ENCODE peak calls at places on chromosomes 4 and X, in six cellular contexts. One of them, this sample, is unnamed. For H3K36me3, the result is how much of the 10 kb centered on the place peaks cover.

GRCh38 chr4:45554423-45554822 is 569.4 kb downstream of the GABRG1 start:
- DNase-seq in K562: no peak
- DNase-seq in GM12878: no peak
- DNase-seq in SK-N-SH: no peak
- DNase-seq in H1: no peak
- DNase-seq in HCT116: no peak
- DNase-seq in this sample: no peak

GRCh38 chr4:2797188-2797544 is 4.3 kb downstream of the SH3BP2 start:
- DNase-seq in K562: no peak
- DNase-seq in GM12878: no peak
- DNase-seq in SK-N-SH: peak
- DNase-seq in H1: no peak
- DNase-seq in HCT116: no peak
- DNase-seq in this sample: no peak

GRCh38 chrX:151703487-151703886 is 8.2 kb downstream of the PRRG3 start:
- DNase-seq in K562: no peak
- DNase-seq in GM12878: no peak
- DNase-seq in SK-N-SH: no peak
- DNase-seq in H1: no peak
- DNase-seq in HCT116: no peak
- DNase-seq in this sample: no peak

GRCh38 chr4:107210450-107211239 is 174.5 kb upstream of the DKK2 start:
- DNase-seq in K562: no peak
- DNase-seq in GM12878: no peak
- DNase-seq in SK-N-SH: no peak
- DNase-seq in H1: no peak
- DNase-seq in HCT116: no peak
- DNase-seq in this sample: no peak

GRCh38 chr4:7262134-7262533 is 69.8 kb downstream of the SORCS2 start:
- DNase-seq in K562: no peak
- DNase-seq in GM12878: no peak
- DNase-seq in SK-N-SH: no peak
- DNase-seq in H1: no peak
- DNase-seq in HCT116: no peak
- DNase-seq in this sample: no peak

GRCh38 chrX:102714994-102715393 is 2.7 kb downstream of the GPRASP2 start:
- DNase-seq in K562: no peak
- DNase-seq in GM12878: no peak
- DNase-seq in SK-N-SH: peak
- DNase-seq in H1: no peak
- DNase-seq in HCT116: no peak
- DNase-seq in this sample: no peak

GRCh38 chr4:20317424-20317985 is 65.8 kb downstream of the SLIT2 start:
- DNase-seq in K562: no peak
- DNase-seq in GM12878: no peak
- DNase-seq in SK-N-SH: no peak
- DNase-seq in H1: no peak
- DNase-seq in HCT116: no peak
- DNase-seq in this sample: no peak

GRCh38 chr4:7261174-7261573 is 68.8 kb downstream of the SORCS2 start:
- DNase-seq in K562: no peak
- DNase-seq in GM12878: no peak
- DNase-seq in SK-N-SH: no peak
- DNase-seq in H1: no peak
- DNase-seq in HCT116: no peak
- DNase-seq in this sample: no peak

GRCh38 chr4:171812377-171813194 is 618 bp upstream of the GALNTL6 start:
- DNase-seq in K562: peak
- DNase-seq in GM12878: no peak
- DNase-seq in SK-N-SH: peak
- DNase-seq in H1: no peak
- DNase-seq in HCT116: no peak
- DNase-seq in this sample: no peak

GRCh38 chr4:109465065-109465464 is 31.4 kb downstream of the SEC24B start:
- DNase-seq in K562: no peak
- DNase-seq in GM12878: no peak
- DNase-seq in SK-N-SH: no peak
- DNase-seq in H1: no peak
- DNase-seq in HCT116: no peak
- DNase-seq in this sample: no peak

GRCh38 chrX:104803219-104803618 is 237.2 kb downstream of the IL1RAPL2 start:
- DNase-seq in K562: no peak
- DNase-seq in GM12878: no peak
- DNase-seq in SK-N-SH: no peak
- DNase-seq in H1: no peak
- DNase-seq in HCT116: no peak
- DNase-seq in this sample: no peak

GRCh38 chr4:176949022-176949421 is 156.3 kb upstream of the VEGFC start:
- DNase-seq in K562: no peak
- DNase-seq in GM12878: no peak
- DNase-seq in SK-N-SH: no peak
- DNase-seq in H1: no peak
- DNase-seq in HCT116: no peak
- DNase-seq in this sample: no peak

GRCh38 chrX:37746951-37747350 is 32.9 kb upstream of the CYBB start:
- DNase-seq in K562: no peak
- DNase-seq in GM12878: no peak
- DNase-seq in SK-N-SH: no peak
- DNase-seq in H1: no peak
- DNase-seq in HCT116: no peak
- DNase-seq in this sample: no peak

GRCh38 chrX:85980286-85980685 is 67.1 kb downstream of the CHM start:
- DNase-seq in K562: no peak
- DNase-seq in GM12878: no peak
- DNase-seq in SK-N-SH: no peak
- DNase-seq in H1: no peak
- DNase-seq in HCT116: no peak
- DNase-seq in this sample: no peak

GRCh38 chr4:103934178-103934789 is 214.5 kb upstream of the TACR3 start:
- DNase-seq in K562: peak
- DNase-seq in GM12878: no peak
- DNase-seq in SK-N-SH: peak
- DNase-seq in H1: no peak
- DNase-seq in HCT116: peak
- DNase-seq in this sample: peak

GRCh38 chr4:186693159-186693815 is 30.4 kb downstream of the FAT1 start:
- DNase-seq in K562: peak
- DNase-seq in GM12878: no peak
- DNase-seq in SK-N-SH: no peak
- DNase-seq in H1: no peak
- DNase-seq in HCT116: peak
- DNase-seq in this sample: no peak

GRCh38 chr4:16034010-16034829 is 49.6 kb downstream of the PROM1 start:
- DNase-seq in K562: no peak
- DNase-seq in GM12878: no peak
- DNase-seq in SK-N-SH: no peak
- DNase-seq in H1: no peak
- DNase-seq in HCT116: no peak
- DNase-seq in this sample: peak

GRCh38 chrX:9912341-9912740 is 54.8 kb upstream of the CLDN34 start:
- DNase-seq in K562: no peak
- DNase-seq in GM12878: no peak
- DNase-seq in SK-N-SH: peak
- DNase-seq in H1: no peak
- DNase-seq in HCT116: no peak
- DNase-seq in this sample: no peak

DNA sequence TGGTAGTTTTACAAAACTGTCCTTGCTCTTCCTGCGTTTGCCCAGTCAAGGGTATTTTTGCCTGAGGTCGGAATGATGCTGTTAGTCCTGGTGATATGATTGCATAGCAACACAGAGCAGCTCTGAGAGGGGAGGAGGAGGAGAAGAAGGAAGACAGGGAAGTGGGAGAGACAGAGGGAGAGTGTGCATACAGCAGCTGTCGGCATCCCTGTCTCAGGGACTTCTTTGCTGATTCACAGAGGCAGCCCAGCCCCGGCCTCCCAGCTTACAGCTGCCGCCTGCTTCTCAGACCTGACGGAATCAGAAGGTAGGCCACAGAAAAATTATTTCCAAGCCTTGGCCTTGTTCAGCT is 230 bp downstream of the DRP2 start:
- DNase-seq in K562: no peak
- DNase-seq in GM12878: no peak
- DNase-seq in SK-N-SH: peak
- DNase-seq in H1: no peak
- DNase-seq in HCT116: no peak
- DNase-seq in this sample: no peak
- TF ChIP-seq JUND in K562: no peak
- TF ChIP-seq JUND in GM12878: no peak
- TF ChIP-seq JUND in SK-N-SH: no peak
- TF ChIP-seq JUND in H1: no peak
- TF ChIP-seq JUND in HCT116: no peak
- TF ChIP-seq JUND in this sample: no peak

GRCh38 chr4:38983756-38984647 is 48.2 kb downstream of the TMEM156 start:
- DNase-seq in K562: no peak
- DNase-seq in GM12878: no peak
- DNase-seq in SK-N-SH: peak
- DNase-seq in H1: no peak
- DNase-seq in HCT116: no peak
- DNase-seq in this sample: peak
- H3K36me3 ChIP-seq in K562: under half
- H3K36me3 ChIP-seq in GM12878: under half
- H3K36me3 ChIP-seq in SK-N-SH: under half
- H3K36me3 ChIP-seq in H1: under half
- H3K36me3 ChIP-seq in HCT116: under half
- H3K36me3 ChIP-seq in this sample: under half

GRCh38 chr4:88522702-88523324 is 763 bp downstream of the PYURF start:
- DNase-seq in K562: peak
- DNase-seq in GM12878: no peak
- DNase-seq in SK-N-SH: peak
- DNase-seq in H1: no peak
- DNase-seq in HCT116: no peak
- DNase-seq in this sample: peak

GRCh38 chr4:88527787-88528186 is 4.2 kb upstream of the PYURF start:
- DNase-seq in K562: no peak
- DNase-seq in GM12878: peak
- DNase-seq in SK-N-SH: no peak
- DNase-seq in H1: no peak
- DNase-seq in HCT116: no peak
- DNase-seq in this sample: no peak

GRCh38 chr4:88528861-88529260 is 5.3 kb upstream of the PYURF start:
- DNase-seq in K562: no peak
- DNase-seq in GM12878: no peak
- DNase-seq in SK-N-SH: no peak
- DNase-seq in H1: no peak
- DNase-seq in HCT116: no peak
- DNase-seq in this sample: no peak

GRCh38 chr4:88523325-88524129 is at the start of gene PYURF:
- DNase-seq in K562: peak
- DNase-seq in GM12878: peak
- DNase-seq in SK-N-SH: peak
- DNase-seq in H1: peak
- DNase-seq in HCT116: peak
- DNase-seq in this sample: peak

DNA sequence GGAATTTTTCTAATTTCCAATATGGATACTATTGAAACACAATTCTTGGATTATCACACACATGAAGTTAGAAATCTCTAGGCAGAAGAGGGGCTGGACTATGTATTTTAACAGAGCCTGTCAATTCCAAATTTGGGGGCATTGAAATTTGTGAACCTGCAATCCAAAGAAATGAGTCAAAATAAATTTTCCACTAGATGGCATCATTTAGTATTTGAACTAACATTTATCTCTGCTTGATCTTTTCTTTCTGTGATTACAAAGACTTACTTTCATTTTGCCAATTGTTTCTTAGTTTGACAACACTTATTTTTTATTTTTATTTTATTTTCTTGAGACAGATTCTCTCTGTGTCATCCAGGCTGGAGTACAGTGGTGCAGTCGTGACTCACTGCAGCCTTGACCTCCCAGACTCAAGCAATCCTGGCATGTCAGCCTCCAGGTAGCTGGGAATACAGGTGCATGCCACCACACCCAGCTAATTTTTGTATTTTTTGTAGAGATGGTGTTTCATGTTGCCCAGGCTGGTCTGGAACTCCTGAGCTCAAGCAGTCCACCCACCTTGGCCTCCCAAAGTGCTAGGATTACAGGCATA is 2.7 kb upstream of the PYURF start:
- DNase-seq in K562: peak
- DNase-seq in GM12878: no peak
- DNase-seq in SK-N-SH: peak
- DNase-seq in H1: no peak
- DNase-seq in HCT116: no peak
- DNase-seq in this sample: no peak
- TF ChIP-seq JUND in K562: no peak
- TF ChIP-seq JUND in GM12878: no peak
- TF ChIP-seq JUND in SK-N-SH: no peak
- TF ChIP-seq JUND in H1: no peak
- TF ChIP-seq JUND in HCT116: peak
- TF ChIP-seq JUND in this sample: no peak

GRCh38 chr4:99082192-99082591 is 6.4 kb downstream of the ADH5 start:
- DNase-seq in K562: no peak
- DNase-seq in GM12878: no peak
- DNase-seq in SK-N-SH: no peak
- DNase-seq in H1: no peak
- DNase-seq in HCT116: no peak
- DNase-seq in this sample: no peak

GRCh38 chr4:99087887-99088484 is 602 bp downstream of the ADH5 start:
- DNase-seq in K562: no peak
- DNase-seq in GM12878: no peak
- DNase-seq in SK-N-SH: peak
- DNase-seq in H1: no peak
- DNase-seq in HCT116: no peak
- DNase-seq in this sample: peak

GRCh38 chr4:99079625-99080295 is 8.8 kb downstream of the ADH5 start:
- DNase-seq in K562: no peak
- DNase-seq in GM12878: no peak
- DNase-seq in SK-N-SH: no peak
- DNase-seq in H1: no peak
- DNase-seq in HCT116: no peak
- DNase-seq in this sample: no peak

GRCh38 chr4:99088485-99089365 is at the start of gene ADH5:
- DNase-seq in K562: peak
- DNase-seq in GM12878: peak
- DNase-seq in SK-N-SH: peak
- DNase-seq in H1: peak
- DNase-seq in HCT116: peak
- DNase-seq in this sample: peak

DNA sequence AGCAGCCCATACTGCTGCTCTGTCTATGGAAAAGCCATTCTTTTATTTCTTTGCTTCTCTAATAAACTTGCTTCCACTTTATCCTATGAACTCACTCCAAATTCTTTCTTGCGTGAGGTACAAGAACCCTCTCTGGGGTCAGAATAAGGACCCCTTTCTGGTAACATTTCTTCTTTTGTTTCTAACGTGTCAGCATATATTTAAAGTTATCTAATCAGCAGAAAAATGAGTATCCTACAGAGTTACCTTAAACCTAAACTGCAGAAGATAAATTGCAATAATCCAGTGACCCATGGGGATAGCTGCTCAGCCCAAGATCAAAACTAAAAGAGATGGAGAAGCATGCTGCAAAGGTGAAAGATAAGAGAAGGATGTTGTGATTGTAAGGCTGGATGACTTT is 4.0 kb downstream of the ADH5 start:
- DNase-seq in K562: no peak
- DNase-seq in GM12878: no peak
- DNase-seq in SK-N-SH: no peak
- DNase-seq in H1: no peak
- DNase-seq in HCT116: no peak
- DNase-seq in this sample: no peak
- H3K36me3 ChIP-seq in K562: half or more
- H3K36me3 ChIP-seq in GM12878: under half
- H3K36me3 ChIP-seq in SK-N-SH: half or more
- H3K36me3 ChIP-seq in H1: under half
- H3K36me3 ChIP-seq in HCT116: under half
- H3K36me3 ChIP-seq in this sample: half or more

This sample was measured in HepG2.